ENCODE peak calls at places on chromosomes 6 and 20, in four cellular contexts. J, V, I and S are unnamed samples.

GRCh38 chr6:169811072-169811471 is 59.6 kb downstream of the ERMARD start:
- DNase-seq in V (no peak), I (no peak), J (no peak), S (no peak)

GRCh38 chr6:68873236-68873635 is 238.2 kb downstream of the ADGRB3 start:
- DNase-seq in I (no peak), J (no peak), V (no peak), S (no peak)

GRCh38 chr6:134446228-134446848 is 128.4 kb upstream of the SGK1 start:
- DNase-seq in I (no peak), V (no peak), J (peak), S (no peak)

GRCh38 chr6:167238694-167239467 is 52.2 kb upstream of the UNC93A start:
- DNase-seq in I (no peak), J (no peak), V (no peak), S (no peak)

GRCh38 chr20:1299522-1299921 is 29.4 kb downstream of the SDCBP2 start:
- DNase-seq in V (no peak), I (no peak), J (no peak), S (peak)

GRCh38 chr6:138546733-138547185 is 47.5 kb upstream of the NHSL1 start:
- DNase-seq in J (peak), I (no peak), V (no peak), S (peak)

GRCh38 chr6:21026576-21027273 is 492.5 kb downstream of the CDKAL1 start:
- DNase-seq in J (peak), V (no peak), I (no peak), S (peak)

GRCh38 chr6:138857792-138858191 is 61.9 kb downstream of the ECT2L start:
- DNase-seq in J (no peak), I (no peak), V (no peak), S (no peak)

GRCh38 chr6:106159531-106159940 is 73.4 kb downstream of the PRDM1 start:
- DNase-seq in I (no peak), J (peak), V (no peak), S (peak)

GRCh38 chr20:64079273-64080012 is at the start of gene RGS19:
- DNase-seq in J (no peak), V (peak), I (peak), S (peak)